ENCODE peak calls at places on chromosome 16, in seven cellular contexts. One of them, this sample, is unnamed.

GRCh38 chr16:53785044-53785443 is 81.1 kb downstream of the FTO start:
- DNase-seq in K562: no peak
- DNase-seq in SK-N-SH: no peak
- DNase-seq in GM12878: no peak
- DNase-seq in T47D: no peak
- DNase-seq in HepG2: no peak
- DNase-seq in H1: no peak
- DNase-seq in this sample: no peak

GRCh38 chr16:8729779-8730334 is 55.4 kb downstream of the ABAT start:
- DNase-seq in K562: no peak
- DNase-seq in SK-N-SH: no peak
- DNase-seq in GM12878: no peak
- DNase-seq in T47D: no peak
- DNase-seq in HepG2: no peak
- DNase-seq in H1: no peak
- DNase-seq in this sample: no peak

GRCh38 chr16:89720859-89721643 is at the start of the genes VPS9D1 and ZNF276:
- DNase-seq in K562: peak; percentile 81
- DNase-seq in SK-N-SH: peak; percentile 93
- DNase-seq in GM12878: no peak
- DNase-seq in T47D: peak; percentile 93
- DNase-seq in HepG2: peak; percentile 65
- DNase-seq in H1: no peak
- DNase-seq in this sample: peak; percentile 60

GRCh38 chr16:54706406-54706805 is 224.3 kb upstream of the IRX5 start:
- DNase-seq in K562: no peak
- DNase-seq in SK-N-SH: no peak
- DNase-seq in GM12878: no peak
- DNase-seq in T47D: no peak
- DNase-seq in HepG2: no peak
- DNase-seq in H1: no peak
- DNase-seq in this sample: no peak

GRCh38 chr16:13453938-13454553 is 465.9 kb upstream of the ERCC4 start:
- DNase-seq in K562: peak; percentile 26
- DNase-seq in SK-N-SH: peak; percentile 33
- DNase-seq in GM12878: no peak
- DNase-seq in T47D: peak; percentile 60
- DNase-seq in HepG2: peak; percentile 38
- DNase-seq in H1: no peak
- DNase-seq in this sample: peak; percentile 4

GRCh38 chr16:89031715-89032659 is 55.0 kb upstream of the CBFA2T3 start:
- DNase-seq in K562: no peak
- DNase-seq in SK-N-SH: no peak
- DNase-seq in GM12878: peak; percentile 71
- DNase-seq in T47D: no peak
- DNase-seq in HepG2: no peak
- DNase-seq in H1: no peak
- DNase-seq in this sample: no peak

GRCh38 chr16:50102046-50102756 is 36.4 kb downstream of the HEATR3 start:
- DNase-seq in K562: no peak
- DNase-seq in SK-N-SH: no peak
- DNase-seq in GM12878: no peak
- DNase-seq in T47D: no peak
- DNase-seq in HepG2: no peak
- DNase-seq in H1: no peak
- DNase-seq in this sample: no peak

GRCh38 chr16:67372664-67373063 is 20.6 kb downstream of the TPPP3 start:
- DNase-seq in K562: no peak
- DNase-seq in SK-N-SH: peak; percentile 57
- DNase-seq in GM12878: no peak
- DNase-seq in T47D: peak; percentile 48
- DNase-seq in HepG2: no peak
- DNase-seq in H1: no peak
- DNase-seq in this sample: peak; percentile 12

GRCh38 chr16:28826141-28826540 is 3.3 kb downstream of the ATXN2L start:
- DNase-seq in K562: no peak
- DNase-seq in SK-N-SH: no peak
- DNase-seq in GM12878: no peak
- DNase-seq in T47D: peak; percentile 41
- DNase-seq in HepG2: no peak
- DNase-seq in H1: no peak
- DNase-seq in this sample: no peak

GRCh38 chr16:49848530-49848929 is 7.4 kb downstream of the ZNF423 start:
- DNase-seq in K562: no peak
- DNase-seq in SK-N-SH: no peak
- DNase-seq in GM12878: no peak
- DNase-seq in T47D: no peak
- DNase-seq in HepG2: no peak
- DNase-seq in H1: no peak
- DNase-seq in this sample: no peak

GRCh38 chr16:23895052-23895451 is 59.3 kb downstream of the PRKCB start:
- DNase-seq in K562: no peak
- DNase-seq in SK-N-SH: no peak
- DNase-seq in GM12878: no peak
- DNase-seq in T47D: no peak
- DNase-seq in HepG2: no peak
- DNase-seq in H1: no peak
- DNase-seq in this sample: no peak

GRCh38 chr16:1922357-1922756 is 4.1 kb upstream of the HS3ST6 start:
- DNase-seq in K562: no peak
- DNase-seq in SK-N-SH: no peak
- DNase-seq in GM12878: no peak
- DNase-seq in T47D: no peak
- DNase-seq in HepG2: no peak
- DNase-seq in H1: no peak
- DNase-seq in this sample: no peak

GRCh38 chr16:26569793-26570192 is 496.9 kb upstream of the C16orf82 start:
- DNase-seq in K562: peak; percentile 15
- DNase-seq in SK-N-SH: no peak
- DNase-seq in GM12878: no peak
- DNase-seq in T47D: peak; percentile 48
- DNase-seq in HepG2: peak; percentile 15
- DNase-seq in H1: no peak
- DNase-seq in this sample: no peak

GRCh38 chr16:88303405-88303804 is 79.4 kb upstream of the ZNF469 start:
- DNase-seq in K562: no peak
- DNase-seq in SK-N-SH: no peak
- DNase-seq in GM12878: no peak
- DNase-seq in T47D: no peak
- DNase-seq in HepG2: no peak
- DNase-seq in H1: no peak
- DNase-seq in this sample: no peak

GRCh38 chr16:82900611-82901010 is 273.8 kb downstream of the CDH13 start:
- DNase-seq in K562: no peak
- DNase-seq in SK-N-SH: no peak
- DNase-seq in GM12878: no peak
- DNase-seq in T47D: no peak
- DNase-seq in HepG2: no peak
- DNase-seq in H1: no peak
- DNase-seq in this sample: no peak

GRCh38 chr16:22816475-22816874 is 2.5 kb downstream of the HS3ST2 start:
- DNase-seq in K562: no peak
- DNase-seq in SK-N-SH: no peak
- DNase-seq in GM12878: no peak
- DNase-seq in T47D: no peak
- DNase-seq in HepG2: no peak
- DNase-seq in H1: no peak
- DNase-seq in this sample: no peak

GRCh38 chr16:88922114-88922825 is 54.7 kb downstream of the CBFA2T3 start:
- DNase-seq in K562: no peak
- DNase-seq in SK-N-SH: no peak
- DNase-seq in GM12878: no peak
- DNase-seq in T47D: peak; percentile 96
- DNase-seq in HepG2: no peak
- DNase-seq in H1: no peak
- DNase-seq in this sample: no peak

GRCh38 chr16:86723699-86724098 is 145.3 kb downstream of the FOXL1 start:
- DNase-seq in K562: peak; percentile 59
- DNase-seq in SK-N-SH: no peak
- DNase-seq in GM12878: no peak
- DNase-seq in T47D: peak; percentile 17
- DNase-seq in HepG2: no peak
- DNase-seq in H1: no peak
- DNase-seq in this sample: peak; percentile 21

GRCh38 chr16:57637424-57637823 is 9.0 kb downstream of the ADGRG1 start:
- DNase-seq in K562: no peak
- DNase-seq in SK-N-SH: no peak
- DNase-seq in GM12878: no peak
- DNase-seq in T47D: no peak
- DNase-seq in HepG2: no peak
- DNase-seq in H1: no peak
- DNase-seq in this sample: no peak

GRCh38 chr16:74743668-74744299 is 30.8 kb downstream of the FA2H start:
- DNase-seq in K562: peak; percentile 87
- DNase-seq in SK-N-SH: no peak
- DNase-seq in GM12878: no peak
- DNase-seq in T47D: peak; percentile 52
- DNase-seq in HepG2: peak; percentile 52
- DNase-seq in H1: no peak
- DNase-seq in this sample: peak; percentile 97

GRCh38 chr16:19884021-19884485 is 595 bp downstream of the GPRC5B start:
- DNase-seq in K562: no peak
- DNase-seq in SK-N-SH: peak; percentile 70
- DNase-seq in GM12878: no peak
- DNase-seq in T47D: no peak
- DNase-seq in HepG2: no peak
- DNase-seq in H1: no peak
- DNase-seq in this sample: no peak

GRCh38 chr16:19885456-19886060 is 910 bp upstream of the GPRC5B start:
- DNase-seq in K562: no peak
- DNase-seq in SK-N-SH: no peak
- DNase-seq in GM12878: no peak
- DNase-seq in T47D: no peak
- DNase-seq in HepG2: no peak
- DNase-seq in H1: no peak
- DNase-seq in this sample: no peak

GRCh38 chr16:19883296-19883951 is 1.2 kb downstream of the GPRC5B start:
- DNase-seq in K562: peak; percentile 38
- DNase-seq in SK-N-SH: peak; percentile 60
- DNase-seq in GM12878: no peak
- DNase-seq in T47D: no peak
- DNase-seq in HepG2: no peak
- DNase-seq in H1: no peak
- DNase-seq in this sample: no peak

GRCh38 chr16:19886061-19886792 is 1.6 kb upstream of the GPRC5B start:
- DNase-seq in K562: peak; percentile 56
- DNase-seq in SK-N-SH: peak; percentile 70
- DNase-seq in GM12878: peak; percentile 37
- DNase-seq in T47D: peak; percentile 79
- DNase-seq in HepG2: peak; percentile 76
- DNase-seq in H1: peak; percentile 68
- DNase-seq in this sample: peak; percentile 72

GRCh38 chr16:19884611-19885455 is at the start of gene GPRC5B:
- DNase-seq in K562: peak; percentile 80
- DNase-seq in SK-N-SH: peak; percentile 91
- DNase-seq in GM12878: no peak
- DNase-seq in T47D: peak; percentile 27
- DNase-seq in HepG2: no peak
- DNase-seq in H1: no peak
- DNase-seq in this sample: no peak
- TF ChIP-seq JUND in K562: no peak
- TF ChIP-seq JUND in SK-N-SH: no peak
- TF ChIP-seq JUND in GM12878: no peak
- TF ChIP-seq JUND in T47D: no peak
- TF ChIP-seq JUND in HepG2: no peak
- TF ChIP-seq JUND in H1: no peak
- TF ChIP-seq JUND in this sample: no peak

GRCh38 chr16:24980077-24980793 is 34.9 kb downstream of the ARHGAP17 start:
- DNase-seq in K562: no peak
- DNase-seq in SK-N-SH: no peak
- DNase-seq in GM12878: peak; percentile 63
- DNase-seq in T47D: peak; percentile 66
- DNase-seq in HepG2: no peak
- DNase-seq in H1: no peak
- DNase-seq in this sample: no peak
- TF ChIP-seq JUND in K562: no peak
- TF ChIP-seq JUND in SK-N-SH: no peak
- TF ChIP-seq JUND in GM12878: no peak
- TF ChIP-seq JUND in T47D: no peak
- TF ChIP-seq JUND in HepG2: no peak
- TF ChIP-seq JUND in H1: no peak
- TF ChIP-seq JUND in this sample: no peak

DNA sequence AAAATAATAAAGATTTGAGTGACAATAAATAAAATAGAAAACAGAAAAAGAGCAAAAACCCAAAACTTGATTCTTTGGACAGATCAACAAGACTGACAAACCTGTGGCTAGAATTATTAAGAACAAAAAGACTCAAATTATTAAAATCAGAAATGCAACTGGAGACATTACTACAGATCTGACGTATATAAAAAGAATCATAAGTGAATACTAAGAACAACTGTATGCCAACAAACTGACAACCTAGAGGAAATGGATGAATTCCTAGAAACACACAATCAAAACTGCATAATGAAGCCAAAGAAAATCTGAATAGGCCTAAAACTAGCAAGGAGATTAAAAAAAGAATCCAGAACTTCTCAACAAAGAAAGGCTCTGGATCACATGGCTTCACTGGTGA is 47.4 kb downstream of the NETO2 start:
- DNase-seq in K562: no peak
- DNase-seq in SK-N-SH: no peak
- DNase-seq in GM12878: no peak
- DNase-seq in T47D: no peak
- DNase-seq in HepG2: no peak
- DNase-seq in H1: no peak
- DNase-seq in this sample: no peak
- TF ChIP-seq JUND in K562: no peak
- TF ChIP-seq JUND in SK-N-SH: no peak
- TF ChIP-seq JUND in GM12878: no peak
- TF ChIP-seq JUND in T47D: no peak
- TF ChIP-seq JUND in HepG2: no peak
- TF ChIP-seq JUND in H1: no peak
- TF ChIP-seq JUND in this sample: no peak

GRCh38 chr16:38941-39892 is 14.2 kb downstream of the POLR3K start:
- DNase-seq in K562: no peak
- DNase-seq in SK-N-SH: no peak
- DNase-seq in GM12878: peak; percentile 79
- DNase-seq in T47D: peak; percentile 86
- DNase-seq in HepG2: no peak
- DNase-seq in H1: no peak
- DNase-seq in this sample: no peak
- TF ChIP-seq JUND in K562: no peak
- TF ChIP-seq JUND in SK-N-SH: no peak
- TF ChIP-seq JUND in GM12878: no peak
- TF ChIP-seq JUND in T47D: no peak
- TF ChIP-seq JUND in HepG2: no peak
- TF ChIP-seq JUND in H1: no peak
- TF ChIP-seq JUND in this sample: no peak

This sample was measured in HCT116.